ENCODE peak calls at places on chromosomes 12 and 14, in eight cellular contexts. One of them, this sample, is unnamed.

GRCh38 chr14:48937796-48938195 is 648.4 kb downstream of the RPS29 start:
- DNase-seq in keratinocyte: no peak
- DNase-seq in IMR-90: peak; percentile 70
- DNase-seq in fibroblast of lung: peak; percentile 70
- DNase-seq in K562: no peak
- DNase-seq in HepG2: no peak
- DNase-seq in trophoblast cell: no peak
- DNase-seq in mesenchymal stem cell: peak; percentile 63
- DNase-seq in this sample: no peak

GRCh38 chr12:130872179-130873096 is 572 bp downstream of the RAN start:
- DNase-seq in trophoblast cell: peak; percentile 58
- DNase-seq in mesenchymal stem cell: peak; percentile 37
- DNase-seq in HepG2: no peak
- DNase-seq in IMR-90: no peak
- DNase-seq in K562: peak; percentile 88
- DNase-seq in fibroblast of lung: peak; percentile 56
- DNase-seq in keratinocyte: no peak
- DNase-seq in this sample: peak; percentile 93

GRCh38 chr12:64700532-64700931 is 58.7 kb downstream of the GNS start:
- DNase-seq in trophoblast cell: no peak
- DNase-seq in keratinocyte: no peak
- DNase-seq in K562: no peak
- DNase-seq in HepG2: no peak
- DNase-seq in IMR-90: no peak
- DNase-seq in fibroblast of lung: no peak
- DNase-seq in mesenchymal stem cell: no peak
- DNase-seq in this sample: no peak

GRCh38 chr14:80310950-80311349 is 99.6 kb upstream of the DIO2 start:
- DNase-seq in keratinocyte: no peak
- DNase-seq in K562: no peak
- DNase-seq in HepG2: no peak
- DNase-seq in mesenchymal stem cell: peak; percentile 21
- DNase-seq in fibroblast of lung: peak; percentile 31
- DNase-seq in IMR-90: peak; percentile 25
- DNase-seq in trophoblast cell: no peak
- DNase-seq in this sample: no peak

GRCh38 chr12:71947645-71948105 is 9.0 kb downstream of the TPH2 start:
- DNase-seq in K562: no peak
- DNase-seq in fibroblast of lung: peak; percentile 61
- DNase-seq in trophoblast cell: peak; percentile 55
- DNase-seq in IMR-90: peak; percentile 86
- DNase-seq in mesenchymal stem cell: peak; percentile 64
- DNase-seq in HepG2: peak; percentile 85
- DNase-seq in keratinocyte: no peak
- DNase-seq in this sample: no peak

GRCh38 chr12:40446385-40446784 is 221.6 kb downstream of the LRRK2 start:
- DNase-seq in fibroblast of lung: no peak
- DNase-seq in trophoblast cell: peak; percentile 61
- DNase-seq in mesenchymal stem cell: peak; percentile 1
- DNase-seq in HepG2: peak; percentile 12
- DNase-seq in K562: peak; percentile 32
- DNase-seq in keratinocyte: peak; percentile 13
- DNase-seq in IMR-90: peak; percentile 2
- DNase-seq in this sample: peak; percentile 31

GRCh38 chr12:51828951-51829581 is 19.5 kb downstream of the FIGNL2 start:
- DNase-seq in IMR-90: no peak
- DNase-seq in HepG2: no peak
- DNase-seq in mesenchymal stem cell: no peak
- DNase-seq in keratinocyte: no peak
- DNase-seq in fibroblast of lung: no peak
- DNase-seq in trophoblast cell: no peak
- DNase-seq in K562: no peak
- DNase-seq in this sample: peak; percentile 76

GRCh38 chr12:96034631-96035282 is 630 bp downstream of the LTA4H start:
- DNase-seq in fibroblast of lung: peak; percentile 37
- DNase-seq in IMR-90: peak; percentile 37
- DNase-seq in trophoblast cell: peak; percentile 18
- DNase-seq in HepG2: peak; percentile 22
- DNase-seq in keratinocyte: no peak
- DNase-seq in K562: peak; percentile 12
- DNase-seq in mesenchymal stem cell: peak; percentile 53
- DNase-seq in this sample: peak; percentile 60

GRCh38 chr12:66740257-66740656 is 61.4 kb upstream of the GRIP1 start:
- DNase-seq in trophoblast cell: peak; percentile 44
- DNase-seq in fibroblast of lung: peak; percentile 19
- DNase-seq in K562: no peak
- DNase-seq in mesenchymal stem cell: no peak
- DNase-seq in IMR-90: no peak
- DNase-seq in HepG2: no peak
- DNase-seq in keratinocyte: no peak
- DNase-seq in this sample: no peak

GRCh38 chr12:123131291-123131831 is 19.5 kb downstream of the PITPNM2 start:
- DNase-seq in trophoblast cell: peak; percentile 79
- DNase-seq in K562: no peak
- DNase-seq in HepG2: no peak
- DNase-seq in mesenchymal stem cell: peak; percentile 31
- DNase-seq in IMR-90: no peak
- DNase-seq in keratinocyte: peak; percentile 48
- DNase-seq in fibroblast of lung: peak; percentile 53
- DNase-seq in this sample: no peak

GRCh38 chr12:3744216-3744883 is 8.6 kb downstream of the CRACR2A start:
- DNase-seq in HepG2: no peak
- DNase-seq in keratinocyte: no peak
- DNase-seq in IMR-90: no peak
- DNase-seq in trophoblast cell: no peak
- DNase-seq in K562: no peak
- DNase-seq in fibroblast of lung: no peak
- DNase-seq in mesenchymal stem cell: no peak
- DNase-seq in this sample: no peak

GRCh38 chr14:85625925-85626585 is 96.1 kb downstream of the FLRT2 start:
- DNase-seq in HepG2: no peak
- DNase-seq in fibroblast of lung: peak; percentile 1
- DNase-seq in trophoblast cell: no peak
- DNase-seq in keratinocyte: no peak
- DNase-seq in K562: no peak
- DNase-seq in IMR-90: peak; percentile 8
- DNase-seq in mesenchymal stem cell: no peak
- DNase-seq in this sample: peak; percentile 42

GRCh38 chr14:24710403-24711063 is 76.5 kb upstream of the GZMB start:
- DNase-seq in HepG2: peak; percentile 71
- DNase-seq in trophoblast cell: peak; percentile 77
- DNase-seq in keratinocyte: peak; percentile 11
- DNase-seq in IMR-90: peak; percentile 59
- DNase-seq in K562: peak; percentile 33
- DNase-seq in mesenchymal stem cell: peak; percentile 43
- DNase-seq in fibroblast of lung: peak; percentile 40
- DNase-seq in this sample: peak; percentile 56

GRCh38 chr14:87170179-87170578 is 822.8 kb downstream of the GALC start:
- DNase-seq in K562: no peak
- DNase-seq in trophoblast cell: no peak
- DNase-seq in HepG2: no peak
- DNase-seq in fibroblast of lung: no peak
- DNase-seq in IMR-90: no peak
- DNase-seq in mesenchymal stem cell: no peak
- DNase-seq in keratinocyte: no peak
- DNase-seq in this sample: no peak

GRCh38 chr12:130041983-130042812 is 120.1 kb upstream of the FZD10 start:
- DNase-seq in trophoblast cell: peak; percentile 53
- DNase-seq in IMR-90: no peak
- DNase-seq in K562: peak; percentile 64
- DNase-seq in fibroblast of lung: no peak
- DNase-seq in keratinocyte: no peak
- DNase-seq in mesenchymal stem cell: no peak
- DNase-seq in HepG2: no peak
- DNase-seq in this sample: no peak

GRCh38 chr14:75044760-75045159 is 6.5 kb downstream of the MLH3 start:
- DNase-seq in IMR-90: peak; percentile 43
- DNase-seq in fibroblast of lung: no peak
- DNase-seq in keratinocyte: no peak
- DNase-seq in trophoblast cell: no peak
- DNase-seq in HepG2: no peak
- DNase-seq in mesenchymal stem cell: no peak
- DNase-seq in K562: no peak
- DNase-seq in this sample: no peak

GRCh38 chr14:99230271-99231141 is 41.5 kb downstream of the BCL11B start:
- DNase-seq in mesenchymal stem cell: no peak
- DNase-seq in K562: peak; percentile 24
- DNase-seq in trophoblast cell: peak; percentile 13
- DNase-seq in HepG2: no peak
- DNase-seq in fibroblast of lung: peak; percentile 11
- DNase-seq in IMR-90: no peak
- DNase-seq in keratinocyte: no peak
- DNase-seq in this sample: no peak

DNA sequence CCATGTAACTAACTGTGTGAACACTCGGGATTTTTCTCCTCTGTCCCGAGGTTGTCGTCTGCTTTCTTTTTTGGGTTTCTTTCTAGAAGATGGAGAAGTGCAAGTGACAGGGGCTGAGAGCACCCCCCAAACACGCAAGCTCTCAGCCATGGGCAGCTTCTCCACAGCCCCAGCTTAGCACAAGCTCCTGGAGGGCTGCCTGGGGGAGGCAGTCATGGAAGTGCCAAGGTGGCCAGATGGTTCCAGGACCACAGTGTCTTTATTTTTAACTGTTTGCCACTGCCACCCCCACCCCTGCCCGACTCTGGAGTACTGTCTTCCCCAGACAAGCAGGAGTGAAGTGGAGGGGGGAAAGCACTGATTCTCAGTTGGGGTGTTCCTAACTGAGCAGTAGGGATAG is 58.2 kb downstream of the ST8SIA1 start:
- DNase-seq in HepG2: no peak
- DNase-seq in trophoblast cell: no peak
- DNase-seq in mesenchymal stem cell: no peak
- DNase-seq in K562: no peak
- DNase-seq in keratinocyte: no peak
- DNase-seq in IMR-90: no peak
- DNase-seq in fibroblast of lung: no peak
- DNase-seq in this sample: no peak
- H3K4me2 ChIP-seq in HepG2: no peak overlapping the region
- H3K4me2 ChIP-seq in trophoblast cell: no peak overlapping the region
- H3K4me2 ChIP-seq in mesenchymal stem cell: no peak overlapping the region
- H3K4me2 ChIP-seq in K562: no peak overlapping the region
- H3K4me2 ChIP-seq in keratinocyte: peak overlapping the region; percentile 88
- H3K4me2 ChIP-seq in IMR-90: no peak overlapping the region
- H3K4me2 ChIP-seq in fibroblast of lung: peak overlapping the region; percentile 77
- H3K4me2 ChIP-seq in this sample: peak overlapping the region; percentile 69

DNA sequence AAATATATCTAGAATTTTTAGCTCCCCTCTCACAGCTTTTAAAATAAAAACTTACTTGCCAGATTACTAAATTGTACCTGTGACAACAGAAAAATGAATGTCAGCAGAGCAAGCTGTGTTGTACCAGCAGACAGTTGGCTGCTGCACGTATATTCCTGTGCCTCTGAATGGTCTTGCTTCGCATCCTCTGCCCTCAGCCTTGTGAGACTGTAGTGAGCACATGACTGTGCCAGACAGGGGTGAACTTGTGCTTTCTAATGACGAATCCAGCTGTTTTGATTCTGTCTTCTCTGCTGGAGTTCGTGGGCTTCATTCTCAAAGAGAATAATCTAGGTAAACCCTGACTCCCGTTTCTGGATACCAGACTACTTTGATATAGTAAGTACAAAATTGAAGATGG is 58.3 kb upstream of the FRMD6 start:
- DNase-seq in HepG2: no peak
- DNase-seq in keratinocyte: no peak
- DNase-seq in trophoblast cell: no peak
- DNase-seq in IMR-90: no peak
- DNase-seq in K562: no peak
- DNase-seq in mesenchymal stem cell: peak; percentile 46
- DNase-seq in fibroblast of lung: no peak
- DNase-seq in this sample: no peak
- H3K4me3 ChIP-seq in HepG2: no peak overlapping the region
- H3K4me3 ChIP-seq in keratinocyte: no peak overlapping the region
- H3K4me3 ChIP-seq in trophoblast cell: no peak overlapping the region
- H3K4me3 ChIP-seq in IMR-90: no peak overlapping the region
- H3K4me3 ChIP-seq in K562: no peak overlapping the region
- H3K4me3 ChIP-seq in mesenchymal stem cell: no peak overlapping the region
- H3K4me3 ChIP-seq in fibroblast of lung: no peak overlapping the region
- H3K4me3 ChIP-seq in this sample: no peak overlapping the region

GRCh38 chr12:54853933-54854538 is at the start of gene MUCL1:
- DNase-seq in trophoblast cell: peak; percentile 88
- DNase-seq in HepG2: peak; percentile 48
- DNase-seq in IMR-90: peak; percentile 57
- DNase-seq in keratinocyte: peak; percentile 64
- DNase-seq in mesenchymal stem cell: peak; percentile 57
- DNase-seq in fibroblast of lung: peak; percentile 38
- DNase-seq in K562: peak; percentile 76
- DNase-seq in this sample: peak; percentile 37

GRCh38 chr12:54859502-54859901 is 5.2 kb downstream of the MUCL1 start:
- DNase-seq in trophoblast cell: no peak
- DNase-seq in keratinocyte: no peak
- DNase-seq in HepG2: no peak
- DNase-seq in IMR-90: no peak
- DNase-seq in mesenchymal stem cell: no peak
- DNase-seq in fibroblast of lung: no peak
- DNase-seq in K562: no peak
- DNase-seq in this sample: no peak

GRCh38 chr12:54861927-54862326 is 7.6 kb downstream of the MUCL1 start:
- DNase-seq in keratinocyte: no peak
- DNase-seq in K562: no peak
- DNase-seq in mesenchymal stem cell: no peak
- DNase-seq in fibroblast of lung: no peak
- DNase-seq in IMR-90: no peak
- DNase-seq in HepG2: no peak
- DNase-seq in trophoblast cell: no peak
- DNase-seq in this sample: no peak

GRCh38 chr12:54863948-54864584 is 9.8 kb downstream of the MUCL1 start:
- DNase-seq in trophoblast cell: no peak
- DNase-seq in fibroblast of lung: no peak
- DNase-seq in K562: no peak
- DNase-seq in keratinocyte: no peak
- DNase-seq in HepG2: no peak
- DNase-seq in mesenchymal stem cell: no peak
- DNase-seq in IMR-90: no peak
- DNase-seq in this sample: no peak

GRCh38 chr12:54858562-54858961 is 4.2 kb downstream of the MUCL1 start:
- DNase-seq in K562: no peak
- DNase-seq in IMR-90: no peak
- DNase-seq in HepG2: no peak
- DNase-seq in mesenchymal stem cell: no peak
- DNase-seq in keratinocyte: no peak
- DNase-seq in fibroblast of lung: no peak
- DNase-seq in trophoblast cell: peak; percentile 79
- DNase-seq in this sample: no peak
- H3K27me3 ChIP-seq in K562: no peaks in the 10 kb centered on the region
- H3K27me3 ChIP-seq in IMR-90: no peaks in the 10 kb centered on the region
- H3K27me3 ChIP-seq in HepG2: no peaks in the 10 kb centered on the region
- H3K27me3 ChIP-seq in mesenchymal stem cell: peaks cover 34% of the 10 kb centered on the region
- H3K27me3 ChIP-seq in keratinocyte: no peaks in the 10 kb centered on the region
- H3K27me3 ChIP-seq in fibroblast of lung: no peaks in the 10 kb centered on the region
- H3K27me3 ChIP-seq in trophoblast cell: no peaks in the 10 kb centered on the region
- H3K27me3 ChIP-seq in this sample: peaks cover 7% of the 10 kb centered on the region

DNA sequence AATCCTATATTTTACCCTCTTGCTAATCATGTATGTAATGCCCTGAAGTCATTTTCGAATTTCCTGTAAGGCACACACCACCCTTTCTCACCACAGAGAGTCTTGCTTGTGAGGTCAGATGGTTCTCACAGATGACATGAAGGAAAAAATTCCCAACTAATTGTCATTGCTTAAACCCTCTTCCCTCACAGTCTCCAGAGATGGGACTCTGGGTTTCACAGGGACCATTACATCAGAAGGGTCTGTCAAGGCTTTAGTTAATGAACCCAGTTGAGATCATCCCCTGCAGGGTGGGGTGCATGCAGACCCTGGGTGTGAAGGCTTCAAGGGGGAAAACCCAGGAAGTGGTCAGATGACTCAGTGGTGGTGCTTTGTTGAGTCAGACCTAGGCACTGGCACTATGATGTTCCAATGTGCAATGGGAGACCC is 229.6 kb downstream of the BCAT1 start:
- DNase-seq in fibroblast of lung: peak; percentile 83
- DNase-seq in mesenchymal stem cell: peak; percentile 78
- DNase-seq in K562: no peak
- DNase-seq in trophoblast cell: peak; percentile 15
- DNase-seq in IMR-90: peak; percentile 78
- DNase-seq in HepG2: no peak
- DNase-seq in keratinocyte: peak; percentile 36
- DNase-seq in this sample: peak; percentile 41
- H3K4me2 ChIP-seq in fibroblast of lung: no peak overlapping the region
- H3K4me2 ChIP-seq in mesenchymal stem cell: no peak overlapping the region
- H3K4me2 ChIP-seq in K562: no peak overlapping the region
- H3K4me2 ChIP-seq in trophoblast cell: no peak overlapping the region
- H3K4me2 ChIP-seq in IMR-90: no peak overlapping the region
- H3K4me2 ChIP-seq in HepG2: no peak overlapping the region
- H3K4me2 ChIP-seq in keratinocyte: peak overlapping the region; percentile 52
- H3K4me2 ChIP-seq in this sample: no peak overlapping the region

This sample was measured in osteoblast.